ENCODE peak calls at places on chromosome 14, in seven cellular contexts. One of them, this sample, is unnamed.

GRCh38 chr14:42930058-42930457 is 1323.4 kb downstream of the LRFN5 start:
- DNase-seq in left ventricle myocardium inferior: peak; percentile 13
- DNase-seq in adrenal gland: no peak
- DNase-seq in neural progenitor cell: peak; percentile 10
- DNase-seq in vagina: no peak
- DNase-seq in choroid plexus epithelial cell: peak; percentile 34
- DNase-seq in GM06990: no peak
- DNase-seq in this sample: no peak

GRCh38 chr14:78232666-78233065 is 62.5 kb downstream of the NRXN3 start:
- DNase-seq in adrenal gland: no peak
- DNase-seq in vagina: no peak
- DNase-seq in left ventricle myocardium inferior: no peak
- DNase-seq in choroid plexus epithelial cell: no peak
- DNase-seq in GM06990: no peak
- DNase-seq in neural progenitor cell: no peak
- DNase-seq in this sample: no peak

GRCh38 chr14:77391441-77391840 is 14.3 kb downstream of the SAMD15 start:
- DNase-seq in vagina: no peak
- DNase-seq in left ventricle myocardium inferior: no peak
- DNase-seq in adrenal gland: no peak
- DNase-seq in GM06990: no peak
- DNase-seq in choroid plexus epithelial cell: no peak
- DNase-seq in neural progenitor cell: no peak
- DNase-seq in this sample: no peak

GRCh38 chr14:77554816-77555599 is 56.4 kb upstream of the ISM2 start:
- DNase-seq in adrenal gland: no peak
- DNase-seq in neural progenitor cell: no peak
- DNase-seq in vagina: no peak
- DNase-seq in left ventricle myocardium inferior: no peak
- DNase-seq in GM06990: no peak
- DNase-seq in choroid plexus epithelial cell: no peak
- DNase-seq in this sample: no peak

GRCh38 chr14:98288825-98289224 is 983.2 kb downstream of the BCL11B start:
- DNase-seq in choroid plexus epithelial cell: no peak
- DNase-seq in neural progenitor cell: no peak
- DNase-seq in adrenal gland: no peak
- DNase-seq in GM06990: no peak
- DNase-seq in left ventricle myocardium inferior: no peak
- DNase-seq in vagina: no peak
- DNase-seq in this sample: no peak

GRCh38 chr14:101358726-101359125 is 202.6 kb upstream of the DIO3 start:
- DNase-seq in left ventricle myocardium inferior: no peak
- DNase-seq in neural progenitor cell: no peak
- DNase-seq in vagina: peak; percentile 88
- DNase-seq in adrenal gland: no peak
- DNase-seq in choroid plexus epithelial cell: no peak
- DNase-seq in GM06990: no peak
- DNase-seq in this sample: no peak

GRCh38 chr14:22622220-22622619 is 21.9 kb downstream of the OR6J1 start:
- DNase-seq in vagina: no peak
- DNase-seq in choroid plexus epithelial cell: peak; percentile 89
- DNase-seq in GM06990: no peak
- DNase-seq in left ventricle myocardium inferior: no peak
- DNase-seq in adrenal gland: no peak
- DNase-seq in neural progenitor cell: no peak
- DNase-seq in this sample: peak; percentile 50

GRCh38 chr14:58426819-58427288 is 477 bp downstream of the TIMM9 start:
- DNase-seq in left ventricle myocardium inferior: peak; percentile 57
- DNase-seq in adrenal gland: peak; percentile 59
- DNase-seq in vagina: peak; percentile 89
- DNase-seq in choroid plexus epithelial cell: peak; percentile 72
- DNase-seq in neural progenitor cell: peak; percentile 85
- DNase-seq in GM06990: peak; percentile 80
- DNase-seq in this sample: peak; percentile 80

GRCh38 chr14:71320734-71321555 is 413.7 kb downstream of the PCNX1 start:
- DNase-seq in adrenal gland: peak; percentile 78
- DNase-seq in GM06990: peak; percentile 84
- DNase-seq in left ventricle myocardium inferior: peak; percentile 57
- DNase-seq in neural progenitor cell: peak; percentile 87
- DNase-seq in choroid plexus epithelial cell: peak; percentile 70
- DNase-seq in vagina: no peak
- DNase-seq in this sample: peak; percentile 71

GRCh38 chr14:79513446-79513845 is 697.9 kb downstream of the DIO2 start:
- DNase-seq in adrenal gland: no peak
- DNase-seq in vagina: no peak
- DNase-seq in GM06990: no peak
- DNase-seq in left ventricle myocardium inferior: no peak
- DNase-seq in neural progenitor cell: no peak
- DNase-seq in choroid plexus epithelial cell: no peak
- DNase-seq in this sample: no peak

GRCh38 chr14:101506211-101506920 is 54.9 kb upstream of the DIO3 start:
- DNase-seq in adrenal gland: no peak
- DNase-seq in choroid plexus epithelial cell: no peak
- DNase-seq in left ventricle myocardium inferior: no peak
- DNase-seq in GM06990: no peak
- DNase-seq in neural progenitor cell: no peak
- DNase-seq in vagina: no peak
- DNase-seq in this sample: no peak

GRCh38 chr14:22225526-22226133 is 363.4 kb downstream of the DAD1 start:
- DNase-seq in left ventricle myocardium inferior: no peak
- DNase-seq in adrenal gland: no peak
- DNase-seq in neural progenitor cell: no peak
- DNase-seq in choroid plexus epithelial cell: peak; percentile 65
- DNase-seq in GM06990: no peak
- DNase-seq in vagina: no peak
- DNase-seq in this sample: peak; percentile 3

GRCh38 chr14:89429206-89430091 is 12.4 kb upstream of the FOXN3 start:
- DNase-seq in neural progenitor cell: peak; percentile 41
- DNase-seq in choroid plexus epithelial cell: no peak
- DNase-seq in adrenal gland: no peak
- DNase-seq in left ventricle myocardium inferior: no peak
- DNase-seq in GM06990: no peak
- DNase-seq in vagina: no peak
- DNase-seq in this sample: peak; percentile 14

GRCh38 chr14:99137913-99138571 is 134.0 kb downstream of the BCL11B start:
- DNase-seq in vagina: peak; percentile 64
- DNase-seq in adrenal gland: no peak
- DNase-seq in GM06990: no peak
- DNase-seq in choroid plexus epithelial cell: no peak
- DNase-seq in neural progenitor cell: no peak
- DNase-seq in left ventricle myocardium inferior: no peak
- DNase-seq in this sample: no peak

GRCh38 chr14:102655154-102655553 is 62.7 kb downstream of the RCOR1 start:
- DNase-seq in choroid plexus epithelial cell: peak; percentile 71
- DNase-seq in adrenal gland: no peak
- DNase-seq in vagina: no peak
- DNase-seq in neural progenitor cell: no peak
- DNase-seq in left ventricle myocardium inferior: no peak
- DNase-seq in GM06990: no peak
- DNase-seq in this sample: peak; percentile 55

GRCh38 chr14:80988742-80989429 is 33.5 kb downstream of the TSHR start:
- DNase-seq in choroid plexus epithelial cell: peak; percentile 12
- DNase-seq in neural progenitor cell: no peak
- DNase-seq in GM06990: no peak
- DNase-seq in left ventricle myocardium inferior: no peak
- DNase-seq in vagina: no peak
- DNase-seq in adrenal gland: no peak
- DNase-seq in this sample: peak; percentile 28

GRCh38 chr14:24368562-24369252 is 723 bp downstream of the NFATC4 start:
- DNase-seq in GM06990: peak; percentile 72
- DNase-seq in adrenal gland: peak; percentile 57
- DNase-seq in neural progenitor cell: peak; percentile 91
- DNase-seq in vagina: no peak
- DNase-seq in left ventricle myocardium inferior: peak; percentile 52
- DNase-seq in choroid plexus epithelial cell: peak; percentile 58
- DNase-seq in this sample: peak; percentile 49

GRCh38 chr14:59699422-59699821 is 122.8 kb upstream of the CCDC175 start:
- DNase-seq in GM06990: no peak
- DNase-seq in adrenal gland: no peak
- DNase-seq in left ventricle myocardium inferior: no peak
- DNase-seq in choroid plexus epithelial cell: no peak
- DNase-seq in vagina: no peak
- DNase-seq in neural progenitor cell: no peak
- DNase-seq in this sample: no peak

GRCh38 chr14:75803768-75804167 is 142.7 kb downstream of the TTLL5 start:
- DNase-seq in GM06990: no peak
- DNase-seq in vagina: no peak
- DNase-seq in choroid plexus epithelial cell: no peak
- DNase-seq in adrenal gland: no peak
- DNase-seq in neural progenitor cell: peak; percentile 85
- DNase-seq in left ventricle myocardium inferior: no peak
- DNase-seq in this sample: peak; percentile 37

GRCh38 chr14:76174982-76175381 is 23.3 kb downstream of the GPATCH2L start:
- DNase-seq in adrenal gland: no peak
- DNase-seq in choroid plexus epithelial cell: no peak
- DNase-seq in neural progenitor cell: no peak
- DNase-seq in left ventricle myocardium inferior: no peak
- DNase-seq in GM06990: no peak
- DNase-seq in vagina: no peak
- DNase-seq in this sample: no peak

GRCh38 chr14:73775339-73776193 is 61.4 kb upstream of the PNMA1 start:
- DNase-seq in neural progenitor cell: no peak
- DNase-seq in choroid plexus epithelial cell: no peak
- DNase-seq in vagina: no peak
- DNase-seq in adrenal gland: no peak
- DNase-seq in GM06990: no peak
- DNase-seq in left ventricle myocardium inferior: no peak
- DNase-seq in this sample: no peak

GRCh38 chr14:73778736-73779135 is 64.6 kb upstream of the PNMA1 start:
- DNase-seq in choroid plexus epithelial cell: no peak
- DNase-seq in left ventricle myocardium inferior: no peak
- DNase-seq in vagina: no peak
- DNase-seq in adrenal gland: no peak
- DNase-seq in GM06990: no peak
- DNase-seq in neural progenitor cell: no peak
- DNase-seq in this sample: no peak

GRCh38 chr14:73776194-73776537 is 62.0 kb upstream of the PNMA1 start:
- DNase-seq in choroid plexus epithelial cell: no peak
- DNase-seq in GM06990: no peak
- DNase-seq in vagina: no peak
- DNase-seq in left ventricle myocardium inferior: no peak
- DNase-seq in adrenal gland: no peak
- DNase-seq in neural progenitor cell: no peak
- DNase-seq in this sample: no peak

GRCh38 chr14:73774671-73775070 is 60.5 kb upstream of the PNMA1 start:
- DNase-seq in GM06990: no peak
- DNase-seq in choroid plexus epithelial cell: no peak
- DNase-seq in adrenal gland: no peak
- DNase-seq in vagina: no peak
- DNase-seq in neural progenitor cell: no peak
- DNase-seq in left ventricle myocardium inferior: no peak
- DNase-seq in this sample: no peak

GRCh38 chr14:73777420-73777819 is 63.2 kb upstream of the PNMA1 start:
- DNase-seq in left ventricle myocardium inferior: no peak
- DNase-seq in GM06990: no peak
- DNase-seq in vagina: no peak
- DNase-seq in choroid plexus epithelial cell: no peak
- DNase-seq in neural progenitor cell: peak; percentile 41
- DNase-seq in adrenal gland: no peak
- DNase-seq in this sample: no peak
- TF ChIP-seq CTCF in left ventricle myocardium inferior: peak; percentile 19
- TF ChIP-seq CTCF in GM06990: peak; percentile 30
- TF ChIP-seq CTCF in vagina: no peak
- TF ChIP-seq CTCF in choroid plexus epithelial cell: no peak
- TF ChIP-seq CTCF in neural progenitor cell: peak; percentile 22
- TF ChIP-seq CTCF in adrenal gland: no peak
- TF ChIP-seq CTCF in this sample: no peak

GRCh38 chr14:34129927-34130552 is 179.2 kb upstream of the EGLN3 start:
- DNase-seq in left ventricle myocardium inferior: no peak
- DNase-seq in GM06990: no peak
- DNase-seq in neural progenitor cell: no peak
- DNase-seq in choroid plexus epithelial cell: no peak
- DNase-seq in vagina: no peak
- DNase-seq in adrenal gland: no peak
- DNase-seq in this sample: no peak

GRCh38 chr14:34124585-34124984 is 173.7 kb upstream of the EGLN3 start:
- DNase-seq in adrenal gland: no peak
- DNase-seq in left ventricle myocardium inferior: no peak
- DNase-seq in neural progenitor cell: no peak
- DNase-seq in choroid plexus epithelial cell: no peak
- DNase-seq in GM06990: no peak
- DNase-seq in vagina: no peak
- DNase-seq in this sample: no peak

GRCh38 chr14:34134484-34134883 is 183.6 kb upstream of the EGLN3 start:
- DNase-seq in adrenal gland: no peak
- DNase-seq in vagina: no peak
- DNase-seq in neural progenitor cell: no peak
- DNase-seq in choroid plexus epithelial cell: no peak
- DNase-seq in left ventricle myocardium inferior: no peak
- DNase-seq in GM06990: no peak
- DNase-seq in this sample: no peak

DNA sequence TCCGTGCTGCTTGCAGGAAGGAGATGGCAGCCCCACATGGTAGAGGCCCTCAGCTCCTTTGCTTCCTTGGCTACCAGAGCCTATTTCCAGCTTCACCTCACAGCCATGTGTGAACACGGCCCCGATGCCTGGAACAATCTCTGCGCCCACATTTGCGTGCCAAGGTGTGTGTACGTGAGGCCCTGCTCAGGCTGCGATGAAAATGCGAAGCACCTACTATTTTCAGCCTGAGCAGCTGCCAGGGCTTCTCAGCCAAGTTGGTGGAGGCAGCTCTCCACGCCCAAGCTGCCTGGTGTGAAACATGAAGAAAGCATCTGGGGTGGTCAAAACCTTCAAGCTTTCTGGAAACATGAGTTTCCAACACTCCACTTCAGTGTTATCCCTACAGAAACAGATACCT is 177.8 kb upstream of the EGLN3 start:
- DNase-seq in vagina: no peak
- DNase-seq in GM06990: no peak
- DNase-seq in adrenal gland: no peak
- DNase-seq in neural progenitor cell: no peak
- DNase-seq in choroid plexus epithelial cell: no peak
- DNase-seq in left ventricle myocardium inferior: peak; percentile 70
- DNase-seq in this sample: no peak
- H3K4me3 ChIP-seq in vagina: no peak overlapping the region
- H3K4me3 ChIP-seq in GM06990: no peak overlapping the region
- H3K4me3 ChIP-seq in adrenal gland: no peak overlapping the region
- H3K4me3 ChIP-seq in neural progenitor cell: no peak overlapping the region
- H3K4me3 ChIP-seq in choroid plexus epithelial cell: no peak overlapping the region
- H3K4me3 ChIP-seq in left ventricle myocardium inferior: no peak overlapping the region
- H3K4me3 ChIP-seq in this sample: no peak overlapping the region

GRCh38 chr14:95359974-95360826 is 40.5 kb upstream of the CLMN start:
- DNase-seq in left ventricle myocardium inferior: no peak
- DNase-seq in adrenal gland: no peak
- DNase-seq in choroid plexus epithelial cell: peak; percentile 41
- DNase-seq in vagina: no peak
- DNase-seq in neural progenitor cell: peak; percentile 65
- DNase-seq in GM06990: peak; percentile 25
- DNase-seq in this sample: no peak
- TF ChIP-seq CTCF in left ventricle myocardium inferior: no peak
- TF ChIP-seq CTCF in adrenal gland: no peak
- TF ChIP-seq CTCF in choroid plexus epithelial cell: no peak
- TF ChIP-seq CTCF in vagina: no peak
- TF ChIP-seq CTCF in neural progenitor cell: no peak
- TF ChIP-seq CTCF in GM06990: no peak
- TF ChIP-seq CTCF in this sample: no peak

DNA sequence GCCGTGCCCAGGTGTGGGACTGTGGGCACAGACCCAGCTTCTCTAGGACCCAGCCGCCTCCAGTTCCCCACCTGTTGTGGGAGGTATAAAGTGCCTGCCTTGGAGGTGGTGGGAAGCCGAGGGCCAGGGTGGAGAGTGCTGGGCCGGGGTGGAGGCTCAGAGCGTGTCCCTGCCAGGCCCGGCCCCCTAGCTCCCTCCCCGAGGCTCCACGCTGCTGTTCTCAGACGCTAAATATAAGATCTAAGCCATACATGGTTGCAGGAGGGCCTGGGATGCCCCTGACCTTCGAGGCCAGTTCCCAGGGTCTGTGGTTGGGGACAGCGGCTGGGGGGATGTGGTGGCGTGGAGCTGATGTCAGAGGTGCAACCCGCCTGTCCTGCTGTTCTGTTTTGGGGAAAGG is 10.8 kb downstream of the INF2 start:
- DNase-seq in vagina: no peak
- DNase-seq in neural progenitor cell: no peak
- DNase-seq in GM06990: no peak
- DNase-seq in choroid plexus epithelial cell: no peak
- DNase-seq in adrenal gland: no peak
- DNase-seq in left ventricle myocardium inferior: no peak
- DNase-seq in this sample: no peak
- H3K4me3 ChIP-seq in vagina: peak overlapping the region; percentile 20
- H3K4me3 ChIP-seq in neural progenitor cell: no peak overlapping the region
- H3K4me3 ChIP-seq in GM06990: no peak overlapping the region
- H3K4me3 ChIP-seq in choroid plexus epithelial cell: no peak overlapping the region
- H3K4me3 ChIP-seq in adrenal gland: no peak overlapping the region
- H3K4me3 ChIP-seq in left ventricle myocardium inferior: peak overlapping the region; percentile 59
- H3K4me3 ChIP-seq in this sample: no peak overlapping the region